ENCODE peak calls at places on chromosome 3, in four cellular contexts. E, K, D and M are unnamed samples.

GRCh38 chr3:15535757-15536156 is 14.3 kb upstream of the COLQ start:
- DNase-seq in E (no peak), K (no peak), D (no peak), M (no peak)

GRCh38 chr3:67790043-67790442 is 135.6 kb upstream of the SUCLG2 start:
- DNase-seq in E (peak; percentile 75), K (peak; percentile 50), D (peak; percentile 52), M (peak; percentile 39)

GRCh38 chr3:51340311-51340829 is 44.7 kb upstream of the MANF start:
- DNase-seq in E (no peak), K (no peak), D (peak; percentile 72), M (no peak)

GRCh38 chr3:47008258-47008671 is 28.8 kb downstream of the NBEAL2 start:
- DNase-seq in E (no peak), K (no peak), D (no peak), M (no peak)

GRCh38 chr3:150349314-150350097 is 58.6 kb upstream of the TSC22D2 start:
- DNase-seq in E (no peak), K (no peak), D (no peak), M (no peak)

GRCh38 chr3:21934576-21934975 is 183.6 kb upstream of the ZNF385D start:
- DNase-seq in E (no peak), K (no peak), D (no peak), M (no peak)

GRCh38 chr3:33355611-33356010 is 78.4 kb downstream of the FBXL2 start:
- DNase-seq in E (no peak), K (peak; percentile 13), D (no peak), M (peak; percentile 47)

GRCh38 chr3:47362704-47363103 is 18.1 kb upstream of the PTPN23 start:
- DNase-seq in E (no peak), K (no peak), D (no peak), M (no peak)

GRCh38 chr3:101890716-101891115 is 41.4 kb downstream of the NFKBIZ start:
- DNase-seq in E (no peak), K (no peak), D (no peak), M (no peak)

GRCh38 chr3:187125319-187126031 is 13.8 kb downstream of the RPL39L start:
- DNase-seq in E (no peak), K (no peak), D (no peak), M (no peak)

GRCh38 chr3:28286595-28286994 is 45.2 kb downstream of the CMC1 start:
- DNase-seq in E (no peak), K (peak; percentile 24), D (peak; percentile 34), M (peak; percentile 22)

GRCh38 chr3:77038928-77039605 is 832 bp upstream of the ROBO2 start:
- DNase-seq in E (peak; percentile 19), K (peak; percentile 22), D (no peak), M (peak; percentile 30)

GRCh38 chr3:170178631-170179030 is 2.9 kb downstream of the PHC3 start:
- DNase-seq in E (no peak), K (no peak), D (no peak), M (no peak)

GRCh38 chr3:182763896-182764295 is 29.4 kb upstream of the ATP11B start:
- DNase-seq in E (no peak), K (no peak), D (no peak), M (no peak)

GRCh38 chr3:38108649-38109579 is 28.0 kb downstream of the ACAA1 start:
- DNase-seq in E (no peak), K (no peak), D (no peak), M (no peak)

GRCh38 chr3:126326629-126327028 is 30.6 kb downstream of the KLF15 start:
- DNase-seq in E (no peak), K (no peak), D (no peak), M (no peak)

GRCh38 chr3:186151077-186151971 is 42.4 kb upstream of the ETV5 start:
- DNase-seq in E (no peak), K (no peak), D (no peak), M (no peak)

GRCh38 chr3:16101295-16102186 is 72.9 kb upstream of the GALNT15 start:
- DNase-seq in E (no peak), K (no peak), D (peak; percentile 49), M (no peak)

GRCh38 chr3:72011495-72011894 is 226.5 kb upstream of the PROK2 start:
- DNase-seq in E (no peak), K (no peak), D (no peak), M (no peak)

GRCh38 chr3:126493731-126494130 is 18.0 kb upstream of the ZXDC start:
- DNase-seq in E (no peak), K (no peak), D (no peak), M (no peak)

GRCh38 chr3:160376681-160377080 is 22.3 kb downstream of the IFT80 start:
- DNase-seq in E (no peak), K (no peak), D (no peak), M (no peak)

GRCh38 chr3:59818033-59818936 is 768.5 kb upstream of the CFAP20DC start:
- DNase-seq in E (no peak), K (no peak), D (no peak), M (peak; percentile 42)

GRCh38 chr3:9770276-9770812 is 597 bp upstream of the CAMK1 start:
- DNase-seq in E (no peak), K (no peak), D (peak; percentile 74), M (no peak)

GRCh38 chr3:188948658-188949400 is 222.9 kb upstream of the TPRG1 start:
- DNase-seq in E (no peak), K (no peak), D (peak; percentile 48), M (no peak)

GRCh38 chr3:113436794-113437193 is 4.5 kb downstream of the CFAP44 start:
- DNase-seq in E (no peak), K (no peak), D (no peak), M (no peak)

GRCh38 chr3:161510510-161511260 is 14.1 kb downstream of the OTOL1 start:
- DNase-seq in E (no peak), K (no peak), D (no peak), M (no peak)

GRCh38 chr3:47715928-47716327 is 65.8 kb downstream of the SMARCC1 start:
- DNase-seq in E (no peak), K (no peak), D (no peak), M (no peak)

GRCh38 chr3:104868291-104868690 is 498.4 kb upstream of the ALCAM start:
- DNase-seq in E (no peak), K (no peak), D (no peak), M (no peak)

GRCh38 chr3:89699229-89699628 is 591.8 kb downstream of the EPHA3 start:
- DNase-seq in E (no peak), K (no peak), D (no peak), M (no peak)

GRCh38 chr3:29416514-29416913 is 135.6 kb downstream of the RBMS3 start:
- DNase-seq in E (no peak), K (no peak), D (no peak), M (no peak)

GRCh38 chr3:150292891-150293290 is 115.2 kb upstream of the TSC22D2 start:
- DNase-seq in E (no peak), K (no peak), D (no peak), M (no peak)

GRCh38 chr3:115040673-115041286 is 106.3 kb downstream of the ZBTB20 start:
- DNase-seq in E (peak; percentile 16), K (peak; percentile 18), D (peak; percentile 7), M (peak; percentile 1)

GRCh38 chr3:110343945-110344344 is 727.7 kb upstream of the NECTIN3 start:
- DNase-seq in E (no peak), K (no peak), D (peak; percentile 19), M (no peak)

GRCh38 chr3:23968467-23969184 is 23.5 kb downstream of the NR1D2 start:
- DNase-seq in E (no peak), K (no peak), D (no peak), M (no peak)

GRCh38 chr3:13041113-13041776 is 32.0 kb downstream of the IQSEC1 start:
- DNase-seq in E (no peak), K (no peak), D (no peak), M (peak; percentile 70)

GRCh38 chr3:13037458-13038117 is 35.6 kb downstream of the IQSEC1 start:
- DNase-seq in E (no peak), K (no peak), D (no peak), M (no peak)

GRCh38 chr3:13042127-13042931 is 30.9 kb downstream of the IQSEC1 start:
- DNase-seq in E (no peak), K (no peak), D (no peak), M (no peak)

GRCh38 chr3:13040381-13041074 is 32.7 kb downstream of the IQSEC1 start:
- DNase-seq in E (no peak), K (no peak), D (no peak), M (peak; percentile 63)

GRCh38 chr3:13039286-13039896 is 33.8 kb downstream of the IQSEC1 start:
- DNase-seq in E (no peak), K (no peak), D (no peak), M (no peak)
- TF ChIP-seq ELF4 in E (no peak), K (no peak), D (no peak), M (no peak)

GRCh38 chr3:184712579-184713355 is 903 bp upstream of the MAGEF1 start:
- DNase-seq in E (no peak), K (no peak), D (no peak), M (no peak)
- TF ChIP-seq ELF4 in E (no peak), K (no peak), D (no peak), M (no peak)

DNA sequence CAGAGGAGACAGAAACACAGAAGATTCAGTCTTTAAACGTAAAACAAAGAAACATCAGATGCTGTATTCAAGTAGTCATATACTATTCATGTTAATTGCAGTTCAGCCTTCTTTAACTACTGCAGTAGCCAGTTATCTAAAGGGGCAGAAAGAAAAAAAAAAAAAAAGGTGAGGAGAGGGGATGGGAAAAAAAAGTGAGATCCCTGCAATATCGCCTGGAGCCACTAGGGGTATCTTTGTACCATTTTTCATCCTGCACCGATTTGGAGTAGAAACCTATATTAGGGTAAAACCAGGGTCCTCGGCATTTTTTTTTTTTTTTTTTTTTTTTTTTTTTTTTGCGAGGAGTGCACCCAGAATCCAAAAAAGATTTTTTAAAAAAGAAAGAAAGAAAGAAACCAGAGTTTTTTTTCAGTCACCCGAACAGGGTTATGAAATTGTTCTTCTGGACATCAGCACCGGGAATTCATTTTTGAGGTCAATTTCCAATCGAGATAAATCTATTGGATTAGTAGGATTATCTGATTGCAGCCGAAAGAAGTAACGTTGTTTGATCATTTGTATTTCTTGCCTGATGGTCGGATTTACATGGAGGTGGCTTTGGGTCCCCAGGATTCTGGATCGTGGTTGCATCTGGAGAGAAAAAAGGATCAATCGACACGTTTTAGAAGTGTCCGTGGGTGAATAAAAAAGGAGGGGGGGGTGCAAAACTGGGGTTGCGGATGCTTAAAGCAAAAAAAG is 186.7 kb downstream of the NLGN1 start:
- DNase-seq in E (peak; percentile 68), K (peak; percentile 39), D (no peak), M (peak; percentile 28)
- TF ChIP-seq ELF4 in E (no peak), K (no peak), D (no peak), M (no peak)

GRCh38 chr3:35437381-35437780 is 201.9 kb upstream of the ARPP21 start:
- DNase-seq in E (no peak), K (no peak), D (no peak), M (no peak)
- TF ChIP-seq ELF4 in E (no peak), K (no peak), D (no peak), M (no peak)